ENCODE peak calls at places on chromosomes 2 and 18, in five cellular contexts. G is ascending aorta, Z is dorsolateral prefrontal cortex, U is astrocyte, E is ovary. C is an unnamed sample.

GRCh38 chr2:40348665-40349064 is 103.2 kb downstream of the SLC8A1 start:
- DNase-seq in G (no peak), U (peak; percentile 92), Z (no peak), E (no peak), C (no peak)

GRCh38 chr2:166881177-166881576 is 7.1 kb upstream of the XIRP2 start:
- DNase-seq in G (no peak), U (peak; percentile 12), Z (no peak), E (no peak), C (no peak)

GRCh38 chr2:226483745-226484619 is 315.6 kb downstream of the IRS1 start:
- DNase-seq in E (no peak), Z (no peak), G (no peak), U (peak; percentile 69), C (no peak)

GRCh38 chr2:207511851-207512250 is 17.9 kb upstream of the CREB1 start:
- DNase-seq in G (no peak), U (no peak), Z (no peak), E (no peak), C (no peak)

GRCh38 chr2:213220967-213221603 is 63.2 kb upstream of the SPAG16 start:
- DNase-seq in Z (no peak), U (no peak), G (no peak), E (no peak), C (no peak)

GRCh38 chr2:239429473-239430350 is 28.9 kb upstream of the HDAC4 start:
- DNase-seq in Z (no peak), G (no peak), E (no peak), U (no peak), C (no peak)

GRCh38 chr2:179560257-179560735 is 295.7 kb upstream of the SESTD1 start:
- DNase-seq in E (no peak), Z (no peak), G (no peak), U (no peak), C (no peak)

GRCh38 chr2:68870215-68870614 is 982 bp downstream of the BMP10 start:
- DNase-seq in U (no peak), Z (no peak), G (no peak), E (no peak), C (peak; percentile 32)

GRCh38 chr2:215817046-215817445 is 196.3 kb downstream of the MREG start:
- DNase-seq in Z (no peak), G (no peak), U (no peak), E (no peak), C (no peak)

GRCh38 chr18:41126541-41127235 is 828.3 kb upstream of the PIK3C3 start:
- DNase-seq in E (no peak), U (peak; percentile 88), Z (no peak), G (no peak), C (peak; percentile 93)

GRCh38 chr2:233519787-233520611 is 46.6 kb downstream of the USP40 start:
- DNase-seq in Z (no peak), E (no peak), U (no peak), G (no peak), C (no peak)

GRCh38 chr2:120677221-120677620 is 58.4 kb upstream of the GLI2 start:
- DNase-seq in G (no peak), Z (no peak), E (no peak), U (no peak), C (no peak)

GRCh38 chr2:216619411-216620393 is 13.5 kb upstream of the IGFBP2 start:
- DNase-seq in G (no peak), Z (no peak), E (no peak), U (no peak), C (peak; percentile 13)

GRCh38 chr2:101197215-101197745 is 46.1 kb upstream of the TBC1D8 start:
- DNase-seq in Z (no peak), E (no peak), G (no peak), U (no peak), C (no peak)

GRCh38 chr2:17416891-17417391 is 101.3 kb downstream of the RAD51AP2 start:
- DNase-seq in Z (no peak), E (no peak), G (no peak), U (peak; percentile 100), C (peak; percentile 99)

GRCh38 chr2:41932241-41933034 is 115.4 kb upstream of the PKDCC start:
- DNase-seq in U (peak; percentile 95), Z (no peak), E (peak; percentile 92), G (peak; percentile 84), C (no peak)

GRCh38 chr18:11407900-11408299 is 201.5 kb upstream of the SLC35G4 start:
- DNase-seq in U (peak; percentile 18), Z (no peak), E (no peak), G (no peak), C (no peak)

GRCh38 chr2:43426305-43427031 is 169.4 kb downstream of the THADA start:
- DNase-seq in E (no peak), Z (peak; percentile 27), G (peak; percentile 87), U (peak; percentile 99), C (peak; percentile 98)

GRCh38 chr2:190100298-190100697 is 37.8 kb upstream of the MSTN start:
- DNase-seq in E (no peak), Z (no peak), G (no peak), U (no peak), C (no peak)

GRCh38 chr18:13629841-13630747 is 96.3 kb downstream of the FAM210A start:
- DNase-seq in U (peak; percentile 10), G (no peak), Z (peak; percentile 74), E (no peak), C (peak; percentile 16)

GRCh38 chr18:22346342-22346967 is 71.3 kb downstream of the CTAGE1 start:
- DNase-seq in U (peak; percentile 73), Z (no peak), E (peak; percentile 63), G (peak; percentile 88), C (peak; percentile 39)

GRCh38 chr2:12727641-12728040 is 10.9 kb downstream of the TRIB2 start:
- DNase-seq in E (no peak), G (no peak), Z (no peak), U (no peak), C (no peak)

GRCh38 chr18:22324191-22325131 is 93.3 kb downstream of the CTAGE1 start:
- DNase-seq in U (peak; percentile 15), E (peak; percentile 74), G (peak; percentile 75), Z (no peak), C (no peak)

GRCh38 chr2:234203135-234203984 is 152.9 kb downstream of the SPP2 start:
- DNase-seq in U (peak; percentile 99), E (no peak), G (no peak), Z (no peak), C (peak; percentile 98)

GRCh38 chr18:52236134-52236533 is 103.9 kb upstream of the DCC start:
- DNase-seq in U (peak; percentile 44), Z (no peak), E (no peak), G (no peak), C (peak; percentile 85)

GRCh38 chr2:17375262-17375661 is 143.0 kb downstream of the RAD51AP2 start:
- DNase-seq in E (no peak), Z (no peak), G (no peak), U (peak; percentile 31), C (no peak)

GRCh38 chr2:226490172-226490571 is 309.4 kb downstream of the IRS1 start:
- DNase-seq in G (no peak), Z (no peak), E (no peak), U (no peak), C (no peak)

GRCh38 chr2:208311954-208312353 is 45.9 kb downstream of the PIKFYVE start:
- DNase-seq in U (peak; percentile 3), E (no peak), G (no peak), Z (no peak), C (peak; percentile 9)

GRCh38 chr2:50953021-50953420 is 78.9 kb downstream of the NRXN1 start:
- DNase-seq in G (no peak), Z (no peak), E (no peak), U (peak; percentile 96), C (peak; percentile 93)

GRCh38 chr2:10283106-10284062 is 19.3 kb upstream of the HPCAL1 start:
- DNase-seq in Z (no peak), U (peak; percentile 79), G (no peak), E (no peak), C (peak; percentile 20)

GRCh38 chr2:141109633-141110032 is 1021.2 kb downstream of the LRP1B start:
- DNase-seq in E (no peak), Z (no peak), G (no peak), U (no peak), C (peak; percentile 27)

GRCh38 chr2:170235860-170236638 is 58.1 kb downstream of the MYO3B start:
- DNase-seq in U (peak; percentile 33), Z (no peak), G (no peak), E (no peak), C (peak; percentile 48)

GRCh38 chr2:121805767-121806145 is 50.3 kb downstream of the TSN start:
- DNase-seq in G (no peak), U (no peak), E (no peak), Z (no peak), C (no peak)

GRCh38 chr2:174332607-174333001 is 2.1 kb upstream of the SP9 start:
- DNase-seq in G (no peak), U (no peak), Z (no peak), E (no peak), C (no peak)

GRCh38 chr2:128447538-128447885 is 128.8 kb upstream of the HS6ST1 start:
- DNase-seq in U (no peak), Z (no peak), E (no peak), G (no peak), C (no peak)

GRCh38 chr2:9800975-9801723 is 42.1 kb upstream of the TAF1B start:
- DNase-seq in G (no peak), Z (no peak), E (no peak), U (peak; percentile 71), C (peak; percentile 93)

GRCh38 chr2:49798570-49798969 is 644.3 kb upstream of the FSHR start:
- DNase-seq in U (no peak), Z (no peak), G (no peak), E (no peak), C (no peak)

GRCh38 chr2:84458436-84459027 is 548 bp downstream of the SUCLG1 start:
- DNase-seq in U (no peak), G (no peak), Z (peak; percentile 25), E (no peak), C (no peak)

GRCh38 chr2:64196986-64197385 is 52.8 kb upstream of the PELI1 start:
- DNase-seq in U (no peak), Z (peak; percentile 18), G (no peak), E (no peak), C (no peak)
- H3K27me3 ChIP-seq in U (peaks cover 3% of the 10 kb centered on the region), Z (no peaks in the 10 kb centered on the region), G (no peaks in the 10 kb centered on the region), E (no peaks in the 10 kb centered on the region), C (no peaks in the 10 kb centered on the region)

GRCh38 chr2:158179660-158180059 is 78.0 kb downstream of the UPP2 start:
- DNase-seq in E (no peak), G (no peak), U (no peak), Z (no peak), C (no peak)
- TF ChIP-seq CTCF in E (no peak), G (no peak), U (peak; percentile 32), Z (peak; percentile 44), C (peak; percentile 67)

GRCh38 chr2:236239276-236240065 is 24.7 kb downstream of the ASB18 start:
- DNase-seq in E (no peak), G (no peak), U (no peak), Z (no peak), C (no peak)
- H3K27me3 ChIP-seq in E (no peaks in the 10 kb centered on the region), G (peaks cover 5% of the 10 kb centered on the region), U (peaks cover 26% of the 10 kb centered on the region), Z (peaks cover 35% of the 10 kb centered on the region), C (peaks cover 66% of the 10 kb centered on the region)

DNA sequence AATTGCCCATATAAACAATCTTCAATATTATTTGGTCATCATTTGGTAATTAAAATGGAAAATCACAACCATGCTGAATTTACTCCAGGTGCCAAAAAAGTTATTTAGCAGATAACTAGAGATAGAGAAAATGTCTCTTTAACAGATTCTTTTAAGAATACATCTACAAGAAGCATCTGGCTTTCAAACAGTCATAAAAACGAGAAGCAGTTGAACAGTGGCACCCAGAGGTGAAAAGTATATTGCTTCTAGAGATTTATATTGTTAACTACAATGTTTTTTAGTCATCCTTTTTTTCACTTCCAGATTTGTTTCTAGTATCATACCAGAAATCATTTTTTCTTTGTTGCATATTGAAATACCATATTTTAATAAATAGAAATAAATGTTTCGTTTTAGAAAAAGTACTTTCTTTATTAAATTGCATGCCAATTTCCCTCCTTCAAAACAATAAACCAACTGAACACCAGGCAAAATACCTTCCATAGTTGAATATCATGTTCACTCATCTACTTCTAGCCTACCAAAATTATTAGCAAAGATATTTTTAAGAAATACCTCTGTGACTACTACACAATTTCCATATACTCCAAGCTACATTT is 65.4 kb upstream of the HNRNPA3 start:
- DNase-seq in Z (no peak), U (peak; percentile 41), G (no peak), E (no peak), C (no peak)
- TF ChIP-seq CTCF in Z (peak; percentile 56), U (peak; percentile 60), G (peak; percentile 54), E (peak; percentile 29), C (peak; percentile 81)

C was measured in foreskin keratinocyte.